ENCODE peak calls at places on chromosomes 16 and 17, in eight cellular contexts. I is neural crest cell; T is endothelial cell; F is GM10248; H is left ventricle myocardium inferior; N is CD8-positive, alpha-beta T cell; P is gastrocnemius medialis; M is GM12864. D is an unnamed sample.

GRCh38 chr17:15882058-15882720 is 62.7 kb upstream of the ADORA2B start:
- DNase-seq in M (no peak), H (no peak), T (no peak), N (no peak), I (no peak), F (no peak), P (no peak), D (no peak)

GRCh38 chr17:12619444-12620199 is 46.1 kb upstream of the MYOCD start:
- DNase-seq in N (no peak), H (no peak), P (no peak), F (no peak), T (no peak), M (no peak), I (no peak), D (no peak)

GRCh38 chr16:22739077-22739476 is 74.9 kb upstream of the HS3ST2 start:
- DNase-seq in F (no peak), M (no peak), T (no peak), P (peak), H (no peak), N (no peak), I (no peak), D (no peak)

GRCh38 chr16:56409195-56409594 is 16.1 kb downstream of the AMFR start:
- DNase-seq in M (no peak), N (no peak), T (no peak), P (peak), H (no peak), I (no peak), F (no peak), D (no peak)

GRCh38 chr16:27879601-27880247 is 183.8 kb downstream of the GSG1L start:
- DNase-seq in F (no peak), M (no peak), P (no peak), I (no peak), T (no peak), N (no peak), H (peak), D (no peak)

GRCh38 chr17:14196337-14196997 is 40.2 kb downstream of the CDRT15 start:
- DNase-seq in H (no peak), P (no peak), F (no peak), I (no peak), T (no peak), M (no peak), N (no peak), D (no peak)

GRCh38 chr17:78284146-78284545 is 52.7 kb downstream of the TMEM235 start:
- DNase-seq in M (no peak), T (no peak), N (no peak), I (no peak), H (no peak), P (no peak), F (no peak), D (no peak)

GRCh38 chr16:80971814-80972213 is 34.9 kb downstream of the CMC2 start:
- DNase-seq in F (peak), T (no peak), P (no peak), H (no peak), N (no peak), M (no peak), I (no peak), D (peak)

GRCh38 chr16:29765167-29766032 is 12.7 kb upstream of the ZG16 start:
- DNase-seq in T (no peak), H (no peak), N (no peak), I (no peak), P (no peak), M (no peak), F (no peak), D (no peak)

GRCh38 chr17:7383742-7384488 is 3.0 kb downstream of the TNK1 start:
- DNase-seq in N (peak), F (peak), H (peak), P (no peak), I (peak), M (no peak), T (peak), D (peak)

GRCh38 chr16:63625141-63625540 is 1496.7 kb downstream of the CDH11 start:
- DNase-seq in P (no peak), M (no peak), T (no peak), F (no peak), H (no peak), I (no peak), N (no peak), D (no peak)

GRCh38 chr17:51585514-51586104 is 325.3 kb downstream of the UTP18 start:
- DNase-seq in N (no peak), H (no peak), F (no peak), M (no peak), T (peak), P (peak), I (peak), D (no peak)

GRCh38 chr16:60166111-60166510 is 1432.0 kb upstream of the GOT2 start:
- DNase-seq in I (no peak), M (no peak), P (no peak), F (no peak), H (no peak), T (no peak), N (no peak), D (no peak)

GRCh38 chr17:39968731-39969130 is 5.9 kb downstream of the GSDMA start:
- DNase-seq in P (no peak), I (no peak), H (no peak), M (no peak), N (no peak), F (no peak), T (no peak), D (no peak)

GRCh38 chr17:31425646-31426045 is 34.2 kb downstream of the RAB11FIP4 start:
- DNase-seq in H (peak), T (no peak), F (no peak), P (no peak), I (no peak), N (no peak), M (no peak), D (no peak)

GRCh38 chr17:7242717-7243576 is 698 bp upstream of the GABARAP start:
- DNase-seq in F (peak), T (peak), P (peak), N (peak), H (peak), I (peak), M (peak), D (peak)

GRCh38 chr17:74289688-74290087 is 15.7 kb downstream of the DNAI2 start:
- DNase-seq in T (no peak), P (no peak), I (no peak), M (no peak), F (no peak), N (no peak), H (no peak), D (no peak)

GRCh38 chr16:77660311-77660710 is 62.0 kb upstream of the NUDT7 start:
- DNase-seq in M (no peak), N (no peak), F (no peak), P (no peak), I (no peak), H (no peak), T (peak), D (no peak)

GRCh38 chr17:61218438-61218837 is 181.2 kb upstream of the TBX2 start:
- DNase-seq in H (no peak), I (no peak), M (no peak), P (no peak), F (no peak), T (no peak), N (no peak), D (no peak)

GRCh38 chr17:45935710-45936509 is 41.6 kb downstream of the MAPT start:
- DNase-seq in N (no peak), I (no peak), F (no peak), M (no peak), H (no peak), T (no peak), P (no peak), D (no peak)

GRCh38 chr16:17224350-17224749 is 246.4 kb downstream of the XYLT1 start:
- DNase-seq in I (no peak), P (no peak), T (no peak), H (no peak), M (no peak), F (no peak), N (no peak), D (no peak)

GRCh38 chr17:3893003-3893719 is at the start of gene CAMKK1:
- DNase-seq in I (peak), H (peak), M (peak), F (peak), P (peak), T (peak), N (peak), D (peak)

GRCh38 chr17:63693411-63694113 is 6.4 kb downstream of the LIMD2 start:
- DNase-seq in N (no peak), H (no peak), F (no peak), I (no peak), T (no peak), M (no peak), P (no peak), D (no peak)

GRCh38 chr16:84036982-84037425 is 5.6 kb downstream of the SLC38A8 start:
- DNase-seq in F (no peak), H (no peak), I (no peak), T (no peak), P (no peak), N (no peak), M (no peak), D (no peak)

GRCh38 chr17:11739848-11740247 is 141.6 kb downstream of the DNAH9 start:
- DNase-seq in H (no peak), N (no peak), F (no peak), P (no peak), T (no peak), M (no peak), I (no peak), D (no peak)

GRCh38 chr16:508884-509736 is 18.4 kb upstream of the CAPN15 start:
- DNase-seq in T (no peak), P (no peak), I (no peak), F (no peak), M (no peak), H (no peak), N (no peak), D (no peak)

GRCh38 chr16:24491721-24492120 is 47.6 kb upstream of the RBBP6 start:
- DNase-seq in P (no peak), H (no peak), M (no peak), I (no peak), F (no peak), T (no peak), N (no peak), D (no peak)

GRCh38 chr16:13994239-13995106 is 74.5 kb downstream of the ERCC4 start:
- DNase-seq in N (no peak), F (no peak), P (peak), M (no peak), I (no peak), T (no peak), H (no peak), D (no peak)

GRCh38 chr17:29384901-29385300 is 5.3 kb upstream of the TAOK1 start:
- DNase-seq in I (no peak), H (no peak), P (no peak), T (no peak), N (no peak), F (no peak), M (no peak), D (no peak)
- TF ChIP-seq CTCF in I (no peak), H (no peak), P (no peak), T (no peak), N (no peak), F (no peak), M (no peak), D (no peak)

GRCh38 chr17:48134912-48135480 is 27.4 kb downstream of the SNX11 start:
- DNase-seq in F (peak), N (no peak), M (no peak), T (no peak), H (no peak), P (no peak), I (no peak), D (no peak)
- TF ChIP-seq CTCF in F (peak), N (no peak), M (peak), T (no peak), H (no peak), P (no peak), I (peak), D (peak)

GRCh38 chr17:47848198-47848513 is 2.8 kb downstream of the SP6 start:
- DNase-seq in P (no peak), I (no peak), F (no peak), N (no peak), T (no peak), H (no peak), M (no peak), D (no peak)

GRCh38 chr17:47844814-47845453 is 3.9 kb upstream of the SCRN2 start:
- DNase-seq in N (no peak), P (no peak), F (no peak), H (no peak), T (no peak), M (no peak), I (no peak), D (no peak)

GRCh38 chr17:47850373-47850691 is 631 bp downstream of the SP6 start:
- DNase-seq in N (no peak), I (no peak), F (no peak), T (no peak), M (no peak), P (no peak), H (no peak), D (no peak)

GRCh38 chr17:47846741-47847340 is 4.1 kb downstream of the SP6 start:
- DNase-seq in H (no peak), T (no peak), F (no peak), I (peak), P (no peak), M (no peak), N (no peak), D (no peak)

GRCh38 chr17:47847341-47848197 is 3.4 kb downstream of the SP6 start:
- DNase-seq in N (no peak), H (no peak), I (no peak), T (no peak), F (no peak), M (no peak), P (no peak), D (no peak)
- TF ChIP-seq CTCF in N (peak), H (peak), I (peak), T (peak), F (peak), M (peak), P (no peak), D (peak)

GRCh38 chr16:12337776-12338655 is 361.5 kb downstream of the SNX29 start:
- DNase-seq in T (no peak), N (no peak), H (no peak), M (no peak), P (no peak), F (no peak), I (no peak), D (no peak)

GRCh38 chr16:12341966-12342365 is 365.4 kb downstream of the SNX29 start:
- DNase-seq in H (no peak), F (no peak), T (no peak), N (no peak), I (no peak), P (no peak), M (no peak), D (no peak)

GRCh38 chr16:12339686-12340085 is 363.2 kb downstream of the SNX29 start:
- DNase-seq in P (no peak), F (no peak), M (no peak), N (no peak), T (no peak), H (no peak), I (no peak), D (no peak)

GRCh38 chr16:12341423-12341822 is 364.9 kb downstream of the SNX29 start:
- DNase-seq in N (no peak), H (no peak), I (no peak), P (peak), F (no peak), T (no peak), M (no peak), D (no peak)

GRCh38 chr16:12340151-12340733 is 363.7 kb downstream of the SNX29 start:
- DNase-seq in H (no peak), F (peak), N (no peak), P (no peak), I (no peak), T (peak), M (no peak), D (peak)
- TF ChIP-seq CTCF in H (peak), F (peak), N (peak), P (no peak), I (peak), T (peak), M (peak), D (peak)

DNA sequence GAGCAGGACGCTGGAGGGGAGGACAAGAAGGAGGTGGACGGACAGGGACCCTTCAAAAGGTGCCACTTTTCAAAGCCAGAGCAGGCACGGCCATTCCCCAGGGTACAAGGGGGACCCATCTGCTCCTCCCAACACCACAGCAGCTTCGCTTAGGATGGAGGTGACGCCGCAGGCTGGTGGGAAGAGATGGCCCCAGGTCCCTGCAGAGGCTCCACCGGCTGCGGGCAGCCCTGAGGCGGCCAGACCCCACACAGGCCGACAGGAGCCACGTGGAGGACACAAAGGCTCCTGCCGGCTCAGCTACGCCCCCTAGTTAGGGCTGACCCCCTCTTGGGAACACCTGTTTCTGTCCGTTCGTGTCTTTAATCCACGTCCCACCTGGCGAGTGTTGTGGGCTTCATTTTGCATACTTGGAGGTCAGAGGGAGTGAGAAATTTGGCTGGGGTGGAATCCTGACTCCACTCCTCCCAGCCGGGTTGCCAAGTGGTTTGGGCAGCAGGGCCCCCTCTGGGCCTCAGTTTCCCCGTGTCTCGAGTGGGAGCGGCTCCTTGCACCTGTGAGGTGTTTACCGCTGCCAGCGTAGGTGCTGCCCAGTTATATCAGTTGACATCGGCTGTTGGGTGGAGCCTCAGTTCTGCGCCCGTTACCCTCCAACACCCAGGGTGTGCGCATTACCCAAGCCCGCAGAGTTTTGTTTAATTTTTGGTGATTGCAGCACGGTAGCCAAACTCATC is 5.8 kb upstream of the FN3KRP start:
- DNase-seq in T (no peak), I (no peak), P (no peak), N (no peak), F (no peak), M (no peak), H (no peak), D (no peak)
- TF ChIP-seq CTCF in T (no peak), I (no peak), P (no peak), N (no peak), F (peak), M (no peak), H (no peak), D (peak)

GRCh38 chr16:88936008-88936912 is 40.7 kb downstream of the CBFA2T3 start:
- DNase-seq in F (peak), P (peak), M (no peak), I (no peak), T (no peak), N (no peak), H (peak), D (no peak)
- TF ChIP-seq CTCF in F (peak), P (no peak), M (peak), I (no peak), T (no peak), N (no peak), H (no peak), D (peak)

DNA sequence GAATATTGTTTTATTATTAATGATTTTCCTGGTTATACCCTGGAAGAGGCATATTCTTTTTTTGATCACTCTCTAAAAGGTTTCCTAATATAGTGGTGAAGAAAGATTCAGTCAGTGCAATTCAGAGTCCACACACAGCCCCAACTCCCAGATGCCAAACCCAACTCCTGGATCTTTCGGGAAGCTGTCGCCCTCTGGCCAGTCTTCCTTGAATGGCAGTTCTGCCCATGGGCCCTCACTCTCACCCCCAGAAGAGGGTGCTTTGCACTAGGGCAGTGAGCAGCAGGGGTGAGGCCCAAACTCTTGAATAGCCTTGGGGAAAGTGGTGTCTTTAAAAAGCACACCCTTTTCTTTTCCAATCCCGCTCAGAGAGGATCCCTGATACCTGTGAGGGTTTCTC is 11.0 kb downstream of the KRT32 start:
- DNase-seq in P (no peak), F (no peak), T (no peak), M (no peak), N (no peak), I (no peak), H (no peak), D (no peak)
- TF ChIP-seq CTCF in P (no peak), F (no peak), T (no peak), M (no peak), N (no peak), I (no peak), H (no peak), D (no peak)

DNA sequence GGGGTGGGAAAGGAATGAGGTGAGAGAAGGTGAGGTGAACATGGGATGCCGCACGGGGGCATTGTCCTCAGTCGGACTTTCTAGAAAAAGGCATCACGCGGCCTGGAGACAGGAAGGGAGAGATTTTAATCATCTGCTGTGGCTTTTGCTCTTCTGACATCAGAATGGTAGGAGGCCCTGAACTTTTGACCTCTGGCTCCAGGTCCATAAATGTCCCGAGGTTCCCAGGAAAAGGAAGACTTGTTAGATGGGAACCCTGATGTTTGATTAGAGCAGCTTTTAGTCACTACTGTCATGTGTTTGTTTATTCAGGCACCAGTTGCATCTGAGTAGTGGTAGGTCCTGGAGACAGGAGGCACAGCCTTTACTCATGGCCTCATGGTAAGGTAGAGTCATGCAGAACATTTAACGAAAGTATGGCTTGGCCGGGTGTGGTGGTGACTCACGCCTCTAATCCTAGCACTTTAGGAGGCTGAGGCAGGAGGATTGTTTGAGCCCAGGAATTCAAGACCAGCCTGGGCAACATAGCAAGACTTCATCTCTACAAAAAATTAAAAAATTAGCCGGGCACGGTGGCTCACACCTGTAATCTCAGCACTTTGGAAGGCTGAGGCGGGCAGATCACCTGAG is 203.1 kb downstream of the MSI2 start:
- DNase-seq in M (no peak), F (no peak), I (no peak), H (no peak), T (no peak), N (no peak), P (no peak), D (no peak)
- TF ChIP-seq CTCF in M (peak), F (peak), I (no peak), H (no peak), T (no peak), N (no peak), P (no peak), D (peak)

D was measured in GM13977.